ENCODE peak calls at places on chromosomes 2 and 18, in ten cellular contexts. U is mammary epithelial cell, B is H9, W is IMR-90, S is keratinocyte, J is PC-3, P is GM23338, H is Karpas-422, Z is neural progenitor cell, Y is neuronal stem cell. L is an unnamed sample. For H3K4me1, the result is how much of the 10 kb centered on the place peaks cover.

GRCh38 chr18:55320399-55321255 is 267.4 kb downstream of the TCF4 start:
- DNase-seq in U (no peak), B (no peak), W (peak), S (no peak), J (no peak), P (no peak), H (peak), Z (no peak), Y (no peak), L (no peak)

GRCh38 chr2:168530980-168531379 is 74.9 kb downstream of the CERS6 start:
- DNase-seq in U (no peak), B (no peak), W (peak), S (no peak), J (no peak), P (no peak), H (no peak), Z (no peak), Y (no peak), L (no peak)

GRCh38 chr2:209334188-209335017 is 89.4 kb upstream of the MAP2 start:
- DNase-seq in U (peak), B (peak), W (peak), S (no peak), J (peak), P (peak), H (peak), Z (peak), Y (peak), L (peak)

GRCh38 chr2:189000221-189000620 is 26.0 kb downstream of the COL3A1 start:
- DNase-seq in U (no peak), B (no peak), W (no peak), S (no peak), J (no peak), P (no peak), H (no peak), Z (no peak), Y (no peak), L (no peak)

GRCh38 chr2:67670704-67671300 is 273.7 kb downstream of the ETAA1 start:
- DNase-seq in U (no peak), B (no peak), W (no peak), S (no peak), J (no peak), P (no peak), H (no peak), Z (no peak), Y (no peak), L (no peak)

GRCh38 chr2:64661770-64662169 is 8.1 kb upstream of the SERTAD2 start:
- DNase-seq in U (no peak), B (no peak), W (no peak), S (no peak), J (peak), P (no peak), H (peak), Z (no peak), Y (no peak), L (no peak)

GRCh38 chr2:23249348-23249747 is 135.6 kb upstream of the KLHL29 start:
- DNase-seq in U (peak), B (no peak), W (no peak), S (no peak), J (no peak), P (no peak), H (no peak), Z (no peak), Y (no peak), L (no peak)

GRCh38 chr2:128731994-128732650 is 413.5 kb upstream of the HS6ST1 start:
- DNase-seq in U (no peak), B (no peak), W (no peak), S (no peak), J (no peak), P (no peak), H (no peak), Z (no peak), Y (no peak), L (no peak)

GRCh38 chr2:43399515-43400245 is 173.3 kb upstream of the ZFP36L2 start:
- DNase-seq in U (no peak), B (no peak), W (peak), S (no peak), J (peak), P (no peak), H (no peak), Z (no peak), Y (no peak), L (no peak)

GRCh38 chr2:221097568-221097915 is 474.6 kb downstream of the EPHA4 start:
- DNase-seq in U (peak), B (no peak), W (peak), S (no peak), J (peak), P (no peak), H (no peak), Z (no peak), Y (no peak), L (no peak)

GRCh38 chr2:120679526-120679925 is 56.1 kb upstream of the GLI2 start:
- DNase-seq in U (no peak), B (no peak), W (no peak), S (no peak), J (no peak), P (no peak), H (no peak), Z (no peak), Y (no peak), L (no peak)

GRCh38 chr2:16104345-16105177 is 164.2 kb downstream of the MYCN start:
- DNase-seq in U (no peak), B (peak), W (no peak), S (no peak), J (peak), P (peak), H (no peak), Z (peak), Y (no peak), L (no peak)

GRCh38 chr2:217593732-217594131 is 409.1 kb downstream of the TNS1 start:
- DNase-seq in U (no peak), B (no peak), W (no peak), S (no peak), J (no peak), P (peak), H (peak), Z (no peak), Y (no peak), L (no peak)

GRCh38 chr2:174120346-174120745 is 128.0 kb downstream of the OLA1 start:
- DNase-seq in U (peak), B (no peak), W (peak), S (no peak), J (peak), P (no peak), H (no peak), Z (no peak), Y (no peak), L (peak)

GRCh38 chr2:212936572-212936971 is 214.8 kb downstream of the IKZF2 start:
- DNase-seq in U (no peak), B (no peak), W (no peak), S (no peak), J (no peak), P (no peak), H (no peak), Z (no peak), Y (no peak), L (no peak)

GRCh38 chr2:239666855-239667376 is 266.1 kb upstream of the HDAC4 start:
- DNase-seq in U (no peak), B (no peak), W (no peak), S (no peak), J (no peak), P (no peak), H (no peak), Z (no peak), Y (no peak), L (no peak)

GRCh38 chr2:216497808-216498366 is 757 bp upstream of the RPL37A start:
- DNase-seq in U (no peak), B (no peak), W (no peak), S (no peak), J (no peak), P (no peak), H (peak), Z (no peak), Y (no peak), L (no peak)

GRCh38 chr2:132547089-132547687 is 122.8 kb downstream of the LYPD1 start:
- DNase-seq in U (peak), B (peak), W (peak), S (no peak), J (peak), P (peak), H (peak), Z (peak), Y (peak), L (no peak)

GRCh38 chr2:85680707-85681353 is 12.8 kb upstream of the SFTPB start:
- DNase-seq in U (peak), B (no peak), W (no peak), S (no peak), J (peak), P (no peak), H (no peak), Z (no peak), Y (no peak), L (peak)

GRCh38 chr2:186605041-186605440 is 15.2 kb downstream of the ITGAV start:
- DNase-seq in U (no peak), B (no peak), W (no peak), S (no peak), J (no peak), P (peak), H (no peak), Z (peak), Y (no peak), L (no peak)

GRCh38 chr2:8525582-8526402 is 156.1 kb upstream of the ID2 start:
- DNase-seq in U (peak), B (peak), W (peak), S (no peak), J (peak), P (peak), H (peak), Z (peak), Y (no peak), L (no peak)

GRCh38 chr2:86783615-86784339 is 6.9 kb downstream of the CD8A start:
- DNase-seq in U (no peak), B (no peak), W (no peak), S (no peak), J (no peak), P (no peak), H (peak), Z (no peak), Y (no peak), L (no peak)

GRCh38 chr2:37623971-37624897 is 47.2 kb downstream of the CDC42EP3 start:
- DNase-seq in U (peak), B (no peak), W (peak), S (no peak), J (peak), P (no peak), H (no peak), Z (no peak), Y (no peak), L (no peak)

GRCh38 chr2:72780483-72780882 is 45.4 kb downstream of the EXOC6B start:
- DNase-seq in U (peak), B (no peak), W (peak), S (no peak), J (peak), P (no peak), H (no peak), Z (no peak), Y (no peak), L (peak)

GRCh38 chr2:177129610-177130009 is 83.0 kb upstream of the HNRNPA3 start:
- DNase-seq in U (no peak), B (no peak), W (no peak), S (no peak), J (no peak), P (no peak), H (no peak), Z (no peak), Y (no peak), L (no peak)

GRCh38 chr2:238244151-238244550 is 4.3 kb upstream of the HES6 start:
- DNase-seq in U (no peak), B (no peak), W (no peak), S (no peak), J (no peak), P (no peak), H (no peak), Z (no peak), Y (no peak), L (no peak)

GRCh38 chr2:241546771-241547498 is 11.6 kb upstream of the BOK start:
- DNase-seq in U (no peak), B (peak), W (peak), S (no peak), J (no peak), P (peak), H (no peak), Z (peak), Y (peak), L (peak)

GRCh38 chr2:150075831-150076230 is 411.6 kb downstream of the RND3 start:
- DNase-seq in U (peak), B (no peak), W (peak), S (no peak), J (peak), P (no peak), H (no peak), Z (no peak), Y (no peak), L (no peak)

GRCh38 chr18:9758624-9759075 is 50.5 kb downstream of the RAB31 start:
- DNase-seq in U (no peak), B (no peak), W (no peak), S (no peak), J (no peak), P (no peak), H (no peak), Z (no peak), Y (no peak), L (no peak)
- H3K4me1 ChIP-seq in U (under half), B (under half), W (under half), S (under half), J (under half), P (under half), H (under half), Z (under half), Y (under half), L (under half)

GRCh38 chr18:77133920-77134496 is 1.4 kb upstream of the MBP start:
- DNase-seq in U (no peak), B (no peak), W (no peak), S (no peak), J (no peak), P (no peak), H (peak), Z (peak), Y (no peak), L (no peak)
- H2AFZ ChIP-seq in U (no peak), B (no peak), W (peak), S (no peak), J (no peak), P (peak), H (no peak), Z (no peak), Y (no peak), L (no peak)

DNA sequence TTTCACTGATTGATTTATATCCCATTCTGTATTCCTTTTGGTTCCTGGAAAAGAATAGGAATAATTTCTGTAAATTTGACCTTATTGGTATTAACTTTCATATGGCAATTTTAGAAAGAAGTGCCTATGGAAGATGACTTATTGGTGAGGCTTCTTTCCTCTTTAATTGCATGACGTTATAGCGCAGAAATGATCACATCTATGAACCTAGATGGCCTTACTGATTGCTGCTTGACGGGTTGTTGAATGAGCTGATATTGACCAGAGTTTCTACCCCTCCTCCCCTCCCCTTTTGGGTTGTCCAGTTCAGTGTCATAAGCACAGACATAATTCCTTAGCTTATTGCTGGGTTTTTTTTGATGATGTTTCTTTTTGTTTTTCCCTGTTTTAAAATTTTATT is 14.6 kb downstream of the ACSL3 start:
- DNase-seq in U (no peak), B (no peak), W (no peak), S (no peak), J (no peak), P (no peak), H (no peak), Z (no peak), Y (no peak), L (no peak)
- H3K4me2 ChIP-seq in U (no peak), B (no peak), W (no peak), S (no peak), J (no peak), P (no peak), H (no peak), Z (no peak), Y (no peak), L (no peak)

GRCh38 chr18:75216926-75217303 is 6.3 kb downstream of the TSHZ1 start:
- DNase-seq in U (no peak), B (no peak), W (no peak), S (no peak), J (no peak), P (no peak), H (no peak), Z (no peak), Y (no peak), L (no peak)

GRCh38 chr18:75215663-75216062 is 5.1 kb downstream of the TSHZ1 start:
- DNase-seq in U (no peak), B (no peak), W (no peak), S (no peak), J (no peak), P (no peak), H (no peak), Z (no peak), Y (no peak), L (no peak)

GRCh38 chr18:75218064-75218463 is 7.5 kb downstream of the TSHZ1 start:
- DNase-seq in U (no peak), B (no peak), W (no peak), S (no peak), J (no peak), P (no peak), H (no peak), Z (no peak), Y (no peak), L (no peak)

GRCh38 chr18:75214766-75215515 is 4.3 kb downstream of the TSHZ1 start:
- DNase-seq in U (no peak), B (no peak), W (no peak), S (no peak), J (no peak), P (no peak), H (no peak), Z (no peak), Y (no peak), L (no peak)

GRCh38 chr18:75216212-75216925 is 5.8 kb downstream of the TSHZ1 start:
- DNase-seq in U (no peak), B (no peak), W (peak), S (no peak), J (no peak), P (no peak), H (no peak), Z (no peak), Y (no peak), L (no peak)
- H3K4me1 ChIP-seq in U (under half), B (under half), W (under half), S (under half), J (under half), P (under half), H (under half), Z (under half), Y (under half), L (under half)

GRCh38 chr2:171595456-171595855 is 73.2 kb downstream of the CYBRD1 start:
- DNase-seq in U (no peak), B (no peak), W (no peak), S (no peak), J (no peak), P (no peak), H (no peak), Z (no peak), Y (no peak), L (no peak)
- H2AFZ ChIP-seq in U (peak), B (no peak), W (peak), S (peak), J (no peak), P (peak), H (no peak), Z (no peak), Y (no peak), L (peak)

DNA sequence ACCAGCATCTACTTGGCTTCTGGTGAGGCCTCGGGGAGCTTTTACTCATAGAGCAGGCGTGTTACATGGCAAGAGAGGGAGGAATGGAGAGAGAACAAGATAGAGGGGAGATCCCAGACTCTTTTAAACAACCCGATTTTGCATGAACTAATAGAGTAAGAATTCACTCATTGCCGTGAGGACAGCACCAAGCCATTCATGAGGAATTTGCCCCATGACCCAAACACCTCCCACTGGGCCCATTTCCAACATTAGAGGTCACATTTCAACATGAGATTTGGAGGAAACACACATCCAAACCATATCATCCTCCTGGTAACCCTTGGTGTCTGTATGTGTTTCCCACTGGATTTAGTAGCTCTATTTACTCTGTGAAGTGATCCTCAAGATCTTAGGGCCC is 249.9 kb upstream of the SP5 start:
- DNase-seq in U (no peak), B (no peak), W (no peak), S (no peak), J (peak), P (no peak), H (no peak), Z (no peak), Y (no peak), L (peak)
- H3K4me2 ChIP-seq in U (no peak), B (no peak), W (no peak), S (no peak), J (no peak), P (no peak), H (no peak), Z (no peak), Y (no peak), L (peak)

GRCh38 chr2:109287413-109287812 is 158.4 kb downstream of the SH3RF3 start:
- DNase-seq in U (no peak), B (no peak), W (no peak), S (no peak), J (no peak), P (no peak), H (peak), Z (no peak), Y (no peak), L (no peak)
- H3K4me1 ChIP-seq in U (under half), B (under half), W (under half), S (under half), J (under half), P (under half), H (under half), Z (under half), Y (under half), L (under half)